ENCODE peak calls at places on chromosomes 1 and 21, in six cellular contexts. W, N, I, O, A and M are unnamed samples.

GRCh38 chr1:3352952-3353331 is 101.5 kb upstream of the ARHGEF16 start:
- DNase-seq in W (no peak), N (peak), I (peak), O (no peak), A (no peak), M (no peak)

GRCh38 chr21:16420086-16420724 is 690.4 kb downstream of the USP25 start:
- DNase-seq in W (peak), N (peak), I (peak), O (peak), A (peak), M (no peak)

GRCh38 chr1:88655685-88656299 is 28.3 kb upstream of the PKN2 start:
- DNase-seq in W (peak), N (no peak), I (no peak), O (peak), A (peak), M (peak)

GRCh38 chr1:177517556-177517955 is 346.8 kb downstream of the BRINP2 start:
- DNase-seq in W (peak), N (no peak), I (no peak), O (peak), A (no peak), M (no peak)

GRCh38 chr1:241606544-241606943 is 33.6 kb downstream of the CHML start:
- DNase-seq in W (no peak), N (no peak), I (no peak), O (no peak), A (no peak), M (no peak)

GRCh38 chr1:22420456-22421053 is 31.1 kb upstream of the ZBTB40 start:
- DNase-seq in W (peak), N (peak), I (peak), O (peak), A (peak), M (peak)

GRCh38 chr1:170095976-170096725 is 21.7 kb upstream of the KIFAP3 start:
- DNase-seq in W (no peak), N (no peak), I (no peak), O (no peak), A (no peak), M (no peak)

GRCh38 chr1:222627232-222627631 is 9.3 kb downstream of the MIA3 start:
- DNase-seq in W (no peak), N (no peak), I (no peak), O (peak), A (no peak), M (no peak)

GRCh38 chr1:41500781-41501518 is 16.5 kb upstream of the EDN2 start:
- DNase-seq in W (no peak), N (no peak), I (no peak), O (no peak), A (no peak), M (no peak)

GRCh38 chr1:227947678-227948492 is at the start of gene WNT9A:
- DNase-seq in W (peak), N (peak), I (peak), O (peak), A (peak), M (no peak)

GRCh38 chr1:78672428-78672827 is 22.8 kb downstream of the IFI44 start:
- DNase-seq in W (no peak), N (no peak), I (no peak), O (no peak), A (no peak), M (no peak)

GRCh38 chr1:116717318-116717717 is 36.9 kb upstream of the CD2 start:
- DNase-seq in W (no peak), N (no peak), I (no peak), O (no peak), A (no peak), M (no peak)

GRCh38 chr21:38175321-38175720 is 81.5 kb upstream of the KCNJ15 start:
- DNase-seq in W (no peak), N (no peak), I (no peak), O (no peak), A (no peak), M (no peak)

GRCh38 chr1:145805057-145805456 is 18.8 kb downstream of the RNF115 start:
- DNase-seq in W (peak), N (no peak), I (no peak), O (peak), A (no peak), M (no peak)

GRCh38 chr1:54253480-54253879 is 53.5 kb downstream of the MRPL37 start:
- DNase-seq in W (peak), N (no peak), I (no peak), O (peak), A (no peak), M (peak)

GRCh38 chr1:28983509-28984310 is 69.3 kb downstream of the EPB41 start:
- DNase-seq in W (no peak), N (no peak), I (no peak), O (no peak), A (no peak), M (no peak)

GRCh38 chr1:116268211-116268610 is 104.8 kb upstream of the ATP1A1 start:
- DNase-seq in W (peak), N (no peak), I (no peak), O (no peak), A (no peak), M (no peak)

GRCh38 chr1:244865028-244865371 is 657 bp upstream of the HNRNPU start:
- DNase-seq in W (no peak), N (peak), I (peak), O (no peak), A (peak), M (no peak)

GRCh38 chr21:28669331-28669730 is 323.3 kb downstream of the LTN1 start:
- DNase-seq in W (no peak), N (no peak), I (no peak), O (no peak), A (no peak), M (no peak)

GRCh38 chr1:36822648-36823047 is 211.7 kb downstream of the GRIK3 start:
- DNase-seq in W (no peak), N (no peak), I (no peak), O (no peak), A (no peak), M (no peak)

GRCh38 chr21:31133243-31133830 is 95.1 kb upstream of the KRTAP19-8 start:
- DNase-seq in W (no peak), N (no peak), I (no peak), O (no peak), A (no peak), M (no peak)

GRCh38 chr1:21651214-21652042 is 17.7 kb downstream of the RAP1GAP start:
- DNase-seq in W (no peak), N (peak), I (peak), O (no peak), A (peak), M (no peak)

GRCh38 chr1:204841316-204841715 is 29.3 kb upstream of the NFASC start:
- DNase-seq in W (no peak), N (no peak), I (no peak), O (no peak), A (no peak), M (no peak)

GRCh38 chr1:16127676-16128337 is 28.1 kb downstream of the EPHA2 start:
- DNase-seq in W (no peak), N (no peak), I (no peak), O (no peak), A (peak), M (no peak)

GRCh38 chr1:167663002-167663772 is 33.2 kb downstream of the RCSD1 start:
- DNase-seq in W (peak), N (peak), I (no peak), O (peak), A (no peak), M (peak)

GRCh38 chr1:244970236-244970652 is 105.9 kb upstream of the HNRNPU start:
- DNase-seq in W (peak), N (peak), I (no peak), O (peak), A (peak), M (peak)

GRCh38 chr1:87723193-87723592 is 394.5 kb downstream of the LMO4 start:
- DNase-seq in W (no peak), N (no peak), I (no peak), O (no peak), A (no peak), M (no peak)

GRCh38 chr1:160639652-160640051 is 7.2 kb downstream of the SLAMF1 start:
- DNase-seq in W (no peak), N (no peak), I (no peak), O (no peak), A (no peak), M (no peak)

GRCh38 chr1:219385786-219386427 is 212.2 kb downstream of the LYPLAL1 start:
- DNase-seq in W (peak), N (peak), I (no peak), O (peak), A (peak), M (peak)

GRCh38 chr1:8031176-8031785 is 5.2 kb upstream of the ERRFI1 start:
- DNase-seq in W (peak), N (no peak), I (no peak), O (peak), A (peak), M (peak)

GRCh38 chr21:35933466-35933865 is 126.9 kb downstream of the SETD4 start:
- DNase-seq in W (peak), N (peak), I (no peak), O (peak), A (no peak), M (peak)

GRCh38 chr1:81111818-81112217 is 688.9 kb upstream of the ADGRL2 start:
- DNase-seq in W (peak), N (no peak), I (no peak), O (peak), A (no peak), M (peak)

GRCh38 chr1:203161175-203161574 is 14.5 kb downstream of the MYBPH start:
- DNase-seq in W (no peak), N (no peak), I (no peak), O (no peak), A (no peak), M (no peak)

GRCh38 chr21:34039678-34040382 is 33.5 kb upstream of the MRPS6 start:
- DNase-seq in W (no peak), N (no peak), I (no peak), O (no peak), A (no peak), M (no peak)

GRCh38 chr1:61184035-61184713 is 101.8 kb downstream of the NFIA start:
- DNase-seq in W (peak), N (peak), I (peak), O (peak), A (peak), M (peak)

GRCh38 chr1:17213433-17214148 is 8.7 kb downstream of the PADI1 start:
- DNase-seq in W (no peak), N (no peak), I (no peak), O (no peak), A (no peak), M (no peak)

GRCh38 chr1:17210176-17210575 is 5.2 kb downstream of the PADI1 start:
- DNase-seq in W (no peak), N (no peak), I (no peak), O (no peak), A (no peak), M (no peak)

GRCh38 chr1:17211377-17211776 is 6.4 kb downstream of the PADI1 start:
- DNase-seq in W (no peak), N (no peak), I (no peak), O (no peak), A (no peak), M (no peak)

GRCh38 chr1:17212487-17213121 is 7.7 kb downstream of the PADI1 start:
- DNase-seq in W (peak), N (peak), I (peak), O (peak), A (peak), M (peak)

GRCh38 chr1:17212009-17212408 is 7.1 kb downstream of the PADI1 start:
- DNase-seq in W (no peak), N (no peak), I (no peak), O (no peak), A (no peak), M (no peak)
- TF ChIP-seq CTCF in W (no peak), N (no peak), I (no peak), O (no peak), A (no peak), M (no peak)

DNA sequence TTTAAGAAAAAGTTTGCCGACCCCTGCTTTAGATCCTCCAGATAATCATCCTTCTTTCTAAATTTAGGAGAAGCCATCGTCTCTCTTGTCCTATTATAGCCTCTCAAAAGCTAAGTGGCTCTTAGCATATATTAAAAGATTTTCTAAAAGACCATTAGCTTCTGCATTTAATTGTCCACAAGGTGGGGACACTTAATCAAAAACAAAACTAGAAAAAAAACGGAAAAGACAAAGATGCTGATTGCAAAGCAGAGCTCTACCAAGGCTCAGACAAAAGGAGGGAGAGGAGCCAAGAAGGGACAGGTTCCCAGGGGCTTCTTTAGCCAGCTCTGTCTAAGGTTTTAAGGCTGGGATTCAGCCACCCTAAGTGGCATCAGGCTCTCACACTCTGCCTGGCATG is 128.3 kb upstream of the HMGB4 start:
- DNase-seq in W (peak), N (no peak), I (peak), O (no peak), A (peak), M (peak)
- TF ChIP-seq CTCF in W (no peak), N (no peak), I (peak), O (peak), A (no peak), M (peak)

GRCh38 chr1:153058826-153059784 is 1.8 kb upstream of the SPRR2A start:
- DNase-seq in W (no peak), N (no peak), I (no peak), O (no peak), A (no peak), M (no peak)

GRCh38 chr1:153057375-153057774 is at the start of gene SPRR2A:
- DNase-seq in W (no peak), N (no peak), I (no peak), O (no peak), A (no peak), M (no peak)

DNA sequence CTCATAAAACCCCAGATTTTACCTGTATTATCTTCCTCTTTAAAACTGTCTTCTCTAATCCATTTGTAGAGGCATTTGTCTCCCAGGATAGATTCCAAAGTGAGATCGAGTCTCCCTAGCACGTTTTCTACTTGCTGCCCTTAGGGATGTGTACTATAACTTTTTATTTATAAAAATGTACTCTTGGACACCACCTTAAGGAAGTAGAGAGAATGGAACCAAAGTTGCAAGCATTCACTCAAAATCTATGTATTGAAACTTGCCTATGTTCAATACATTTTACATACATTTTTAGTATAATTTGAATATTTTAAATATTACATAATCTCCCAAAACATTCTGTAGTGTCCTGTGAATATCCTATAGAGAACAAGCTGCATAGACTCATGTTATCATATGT is 842 bp upstream of the SPRR2A start:
- DNase-seq in W (no peak), N (no peak), I (no peak), O (no peak), A (no peak), M (no peak)
- TF ChIP-seq CTCF in W (no peak), N (no peak), I (peak), O (no peak), A (peak), M (no peak)

GRCh38 chr1:192493584-192493983 is 82.0 kb upstream of the RGS1 start:
- DNase-seq in W (no peak), N (no peak), I (no peak), O (no peak), A (no peak), M (no peak)
- TF ChIP-seq CTCF in W (no peak), N (no peak), I (no peak), O (no peak), A (no peak), M (no peak)

GRCh38 chr1:96882096-96882495 is 160.5 kb downstream of the PTBP2 start:
- DNase-seq in W (no peak), N (no peak), I (no peak), O (no peak), A (no peak), M (no peak)
- TF ChIP-seq CTCF in W (no peak), N (no peak), I (no peak), O (no peak), A (no peak), M (no peak)

DNA sequence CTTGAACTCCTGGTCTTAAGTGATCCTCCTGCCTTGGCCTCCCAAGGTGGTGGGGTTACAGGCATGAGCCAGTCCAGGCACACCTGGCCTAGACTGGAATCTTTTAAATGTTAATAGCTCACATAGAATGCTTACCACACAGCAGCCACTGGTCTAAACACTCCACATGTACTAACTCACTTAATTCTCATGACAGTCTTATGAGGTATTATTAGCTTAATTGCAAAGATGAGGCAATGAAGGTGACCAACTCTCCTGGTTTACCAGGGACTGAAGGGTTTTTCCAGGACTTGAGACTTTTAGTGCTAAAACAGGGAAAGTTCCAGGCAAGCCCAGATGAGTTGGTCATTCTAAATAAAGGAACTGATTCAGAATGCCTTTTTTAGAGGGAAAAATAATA is 6.9 kb upstream of the STMN1 start:
- DNase-seq in W (no peak), N (no peak), I (no peak), O (no peak), A (no peak), M (no peak)
- TF ChIP-seq CTCF in W (no peak), N (no peak), I (no peak), O (no peak), A (no peak), M (no peak)